ENCODE peak calls at places on chromosome 17, in four cellular contexts. One of them, this sample, is unnamed.

GRCh38 chr17:6853764-6854442 is 22.4 kb upstream of the TEKT1 start:
- DNase-seq in A549: peak
- DNase-seq in HFFc6: no peak
- DNase-seq in AG09319: no peak
- DNase-seq in this sample: no peak

GRCh38 chr17:40617678-40618240 is 29.9 kb downstream of the SMARCE1 start:
- DNase-seq in A549: no peak
- DNase-seq in HFFc6: no peak
- DNase-seq in AG09319: peak
- DNase-seq in this sample: no peak

GRCh38 chr17:61635913-61636432 is 45.0 kb upstream of the NACA2 start:
- DNase-seq in A549: peak
- DNase-seq in HFFc6: peak
- DNase-seq in AG09319: no peak
- DNase-seq in this sample: peak

GRCh38 chr17:42526031-42526444 is 10.0 kb upstream of the NAGLU start:
- DNase-seq in A549: peak
- DNase-seq in HFFc6: peak
- DNase-seq in AG09319: no peak
- DNase-seq in this sample: no peak

GRCh38 chr17:57033296-57033695 is 51.8 kb upstream of the AKAP1 start:
- DNase-seq in A549: no peak
- DNase-seq in HFFc6: no peak
- DNase-seq in AG09319: no peak
- DNase-seq in this sample: no peak

GRCh38 chr17:11554042-11554441 is 44.2 kb upstream of the DNAH9 start:
- DNase-seq in A549: no peak
- DNase-seq in HFFc6: no peak
- DNase-seq in AG09319: no peak
- DNase-seq in this sample: no peak

GRCh38 chr17:28346199-28346580 is 10.6 kb downstream of the TNFAIP1 start:
- DNase-seq in A549: no peak
- DNase-seq in HFFc6: no peak
- DNase-seq in AG09319: no peak
- DNase-seq in this sample: no peak

GRCh38 chr17:60729854-60730253 is 52.2 kb downstream of the BCAS3 start:
- DNase-seq in A549: peak
- DNase-seq in HFFc6: no peak
- DNase-seq in AG09319: no peak
- DNase-seq in this sample: no peak

GRCh38 chr17:82863941-82864720 is 24.3 kb upstream of the ZNF750 start:
- DNase-seq in A549: no peak
- DNase-seq in HFFc6: peak
- DNase-seq in AG09319: no peak
- DNase-seq in this sample: no peak

GRCh38 chr17:54968954-54969400 is 412 bp downstream of the STXBP4 start:
- DNase-seq in A549: no peak
- DNase-seq in HFFc6: peak
- DNase-seq in AG09319: no peak
- DNase-seq in this sample: no peak

GRCh38 chr17:81392909-81393654 is 2.2 kb upstream of the BAHCC1 start:
- DNase-seq in A549: no peak
- DNase-seq in HFFc6: no peak
- DNase-seq in AG09319: no peak
- DNase-seq in this sample: no peak

GRCh38 chr17:61416540-61417363 is 17.1 kb downstream of the TBX2 start:
- DNase-seq in A549: peak
- DNase-seq in HFFc6: peak
- DNase-seq in AG09319: peak
- DNase-seq in this sample: peak

GRCh38 chr17:81869221-81870154 is 1.6 kb downstream of the ARHGDIA start:
- DNase-seq in A549: peak
- DNase-seq in HFFc6: no peak
- DNase-seq in AG09319: no peak
- DNase-seq in this sample: no peak

GRCh38 chr17:37506678-37507077 is 17.0 kb downstream of the DUSP14 start:
- DNase-seq in A549: peak
- DNase-seq in HFFc6: peak
- DNase-seq in AG09319: no peak
- DNase-seq in this sample: no peak

GRCh38 chr17:69213059-69213813 is 15.4 kb downstream of the ABCA10 start:
- DNase-seq in A549: peak
- DNase-seq in HFFc6: no peak
- DNase-seq in AG09319: no peak
- DNase-seq in this sample: no peak
- TF ChIP-seq CTCF in A549: no peak
- TF ChIP-seq CTCF in HFFc6: no peak
- TF ChIP-seq CTCF in AG09319: no peak
- TF ChIP-seq CTCF in this sample: no peak

DNA sequence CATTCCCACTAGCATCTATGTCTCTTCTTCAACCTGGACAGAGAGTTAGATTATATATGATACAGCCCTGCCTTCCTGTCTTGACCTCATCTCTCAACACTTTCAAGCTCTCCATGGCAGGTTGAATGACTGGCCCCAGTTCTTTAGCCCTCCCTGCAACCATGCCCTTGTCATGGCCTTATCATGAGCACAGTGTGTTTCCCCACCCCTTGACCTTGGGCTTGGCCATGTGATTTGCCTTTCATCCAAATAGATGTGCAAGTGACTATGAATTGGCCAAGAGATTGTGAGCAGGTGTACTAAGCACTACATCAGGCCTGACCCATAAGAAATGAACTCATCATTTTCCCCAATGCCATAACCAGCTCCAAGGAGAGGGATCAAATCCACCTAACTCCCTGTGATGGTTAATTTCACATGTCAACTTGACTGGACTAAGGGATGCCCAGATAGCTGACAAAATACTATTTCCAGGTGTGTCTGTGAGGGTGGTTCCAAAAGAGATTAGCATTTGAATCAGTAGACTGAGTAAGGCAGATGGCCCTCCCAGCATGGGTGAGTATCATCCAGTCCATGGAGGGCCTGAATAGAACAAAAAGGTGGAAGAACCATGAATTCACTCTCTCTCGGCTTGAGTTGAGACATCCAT is 97.4 kb downstream of the SLC39A11 start:
- DNase-seq in A549: no peak
- DNase-seq in HFFc6: no peak
- DNase-seq in AG09319: no peak
- DNase-seq in this sample: no peak
- TF ChIP-seq CTCF in A549: no peak
- TF ChIP-seq CTCF in HFFc6: no peak
- TF ChIP-seq CTCF in AG09319: no peak
- TF ChIP-seq CTCF in this sample: no peak

DNA sequence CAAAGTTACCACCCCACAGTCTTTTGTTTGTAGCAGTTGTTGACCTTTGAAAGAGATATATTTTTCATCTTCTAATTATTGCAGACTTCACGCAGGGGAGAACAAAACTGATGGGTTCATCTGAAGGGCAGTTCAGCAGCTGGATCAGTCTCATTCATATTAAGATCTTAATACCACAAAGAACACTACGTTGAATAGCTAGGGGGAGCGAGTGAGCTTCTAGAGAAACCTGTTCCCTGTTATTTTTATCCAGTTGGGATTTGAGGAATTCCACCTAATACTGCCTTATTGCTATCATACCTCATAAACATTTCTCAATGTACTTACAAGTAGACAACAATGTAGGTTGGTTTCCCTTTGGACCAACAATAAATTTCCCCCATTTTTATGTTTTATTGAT is 306.1 kb upstream of the KIF2B start:
- DNase-seq in A549: peak
- DNase-seq in HFFc6: no peak
- DNase-seq in AG09319: no peak
- DNase-seq in this sample: no peak
- TF ChIP-seq CTCF in A549: peak
- TF ChIP-seq CTCF in HFFc6: peak
- TF ChIP-seq CTCF in AG09319: no peak
- TF ChIP-seq CTCF in this sample: peak

GRCh38 chr17:31389673-31390381 is 1.6 kb upstream of the RAB11FIP4 start:
- DNase-seq in A549: no peak
- DNase-seq in HFFc6: no peak
- DNase-seq in AG09319: no peak
- DNase-seq in this sample: no peak
- TF ChIP-seq CTCF in A549: no peak
- TF ChIP-seq CTCF in HFFc6: peak
- TF ChIP-seq CTCF in AG09319: no peak
- TF ChIP-seq CTCF in this sample: no peak

DNA sequence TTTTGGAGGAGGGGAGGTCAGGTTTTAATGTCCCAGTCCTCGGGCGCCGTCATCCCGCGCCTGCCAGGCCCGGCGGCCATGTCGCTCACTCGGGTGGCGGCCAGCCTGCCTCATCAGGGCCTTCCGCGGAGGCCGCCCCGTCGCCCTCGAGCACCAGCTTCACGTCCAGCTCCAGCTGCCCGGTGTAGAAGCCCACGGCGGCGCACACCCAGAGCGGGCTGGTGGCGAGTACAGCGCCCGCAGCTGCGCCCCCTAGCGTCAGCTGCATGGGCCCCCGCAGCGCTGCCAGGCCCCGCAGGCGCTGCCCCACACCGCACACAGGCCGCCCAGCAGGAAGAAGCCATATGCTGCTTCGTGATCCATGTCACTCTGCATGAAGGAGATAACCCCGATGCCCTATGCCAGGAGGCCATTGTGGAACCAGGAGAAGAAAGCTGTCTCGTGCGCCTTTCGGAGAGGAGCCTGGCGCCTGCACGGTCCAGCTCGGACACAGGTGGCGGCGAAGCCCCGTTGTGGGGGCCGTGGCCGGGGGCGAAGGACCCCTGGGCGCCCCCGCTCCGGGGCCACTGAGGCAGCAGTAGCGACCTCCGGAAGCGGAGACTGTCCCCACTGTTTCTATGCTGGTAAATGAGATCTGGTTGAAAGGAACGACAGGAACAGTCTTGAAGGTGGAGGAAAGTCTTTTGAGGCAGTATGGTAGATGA is 9.6 kb downstream of the AP2B1 start:
- DNase-seq in A549: no peak
- DNase-seq in HFFc6: no peak
- DNase-seq in AG09319: no peak
- DNase-seq in this sample: no peak
- TF ChIP-seq CTCF in A549: no peak
- TF ChIP-seq CTCF in HFFc6: peak
- TF ChIP-seq CTCF in AG09319: no peak
- TF ChIP-seq CTCF in this sample: no peak

DNA sequence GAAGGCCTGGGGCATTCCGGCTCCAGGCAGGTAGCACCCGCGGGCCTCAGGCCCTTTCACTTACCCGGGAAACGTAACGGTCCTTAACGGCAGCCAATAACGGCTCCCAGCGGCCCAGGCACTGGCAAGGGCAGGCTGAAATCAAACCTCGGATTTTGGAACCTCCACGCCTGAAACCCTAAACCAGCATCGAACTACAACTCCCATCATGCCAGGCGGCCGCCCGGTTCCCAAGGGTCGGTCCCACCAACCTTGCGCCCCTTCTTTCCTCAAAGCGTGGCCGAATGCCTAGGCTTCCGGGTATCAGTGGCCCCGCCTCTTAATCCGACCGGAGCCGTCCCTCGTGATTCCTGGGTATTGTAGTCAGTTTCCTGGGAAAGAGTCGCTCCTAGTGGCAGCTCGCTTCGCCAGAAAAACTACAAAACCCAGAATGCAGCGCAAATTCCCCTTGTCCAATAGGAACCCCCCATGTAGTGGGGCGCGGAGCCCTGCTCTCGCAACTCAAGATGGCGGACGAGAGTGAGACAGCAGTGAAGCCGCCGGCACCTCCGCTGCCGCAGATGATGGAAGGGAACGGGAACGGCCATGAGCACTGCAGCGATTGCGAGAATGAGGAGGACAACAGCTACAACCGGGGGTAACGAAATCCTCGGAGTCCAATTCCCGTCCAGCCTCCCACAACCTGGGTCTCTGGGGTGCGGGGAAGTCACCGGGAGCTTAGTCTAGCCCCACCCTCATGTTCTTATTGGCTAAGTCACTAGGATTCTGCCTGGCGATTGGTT is at the start of gene NMT1:
- DNase-seq in A549: peak
- DNase-seq in HFFc6: peak
- DNase-seq in AG09319: peak
- DNase-seq in this sample: peak
- TF ChIP-seq CTCF in A549: no peak
- TF ChIP-seq CTCF in HFFc6: no peak
- TF ChIP-seq CTCF in AG09319: no peak
- TF ChIP-seq CTCF in this sample: no peak

DNA sequence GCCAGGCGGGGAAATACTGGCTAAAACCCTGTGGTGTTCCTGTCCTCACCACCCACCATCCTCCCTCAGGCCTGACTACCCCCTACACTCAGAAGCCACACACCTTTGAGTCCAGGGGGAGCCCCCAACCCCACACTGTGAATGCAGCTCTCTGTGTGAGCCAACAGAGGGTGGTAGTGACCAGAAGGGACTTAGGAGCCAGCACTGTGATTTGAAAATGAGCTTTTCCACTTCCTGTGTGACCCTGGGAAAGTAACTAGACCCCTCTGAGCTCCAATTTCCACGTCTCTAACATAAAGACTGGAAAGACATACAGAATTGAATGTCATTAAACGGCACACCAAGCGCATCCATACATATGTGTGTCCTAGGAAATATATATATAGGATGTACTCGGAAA is 58.7 kb downstream of the SDK2 start:
- DNase-seq in A549: peak
- DNase-seq in HFFc6: no peak
- DNase-seq in AG09319: no peak
- DNase-seq in this sample: no peak
- TF ChIP-seq CTCF in A549: no peak
- TF ChIP-seq CTCF in HFFc6: no peak
- TF ChIP-seq CTCF in AG09319: no peak
- TF ChIP-seq CTCF in this sample: no peak

This sample was measured in Panc1.